ENCODE peak calls at places on chromosomes 13 and 19, in six cellular contexts. U is HepG2, W is GM12878, V is SK-N-SH, F is K562, P is H1. A is an unnamed sample.

GRCh38 chr19:43759515-43759914 is 4.8 kb upstream of the SMG9 start:
- DNase-seq in F (peak; percentile 33), W (no peak), V (no peak), P (no peak), U (peak; percentile 23), A (peak; percentile 82)

GRCh38 chr13:30679483-30680330 is 55.6 kb upstream of the ALOX5AP start:
- DNase-seq in F (no peak), P (no peak), U (peak; percentile 20), V (peak; percentile 68), W (no peak), A (peak; percentile 19)

GRCh38 chr19:27746691-27747380 is 1466.1 kb downstream of the UQCRFS1 start:
- DNase-seq in F (peak; percentile 8), W (no peak), V (peak; percentile 7), P (peak; percentile 69), U (no peak), A (peak; percentile 19)

GRCh38 chr19:2942928-2943640 is 1.7 kb downstream of the ZNF77 start:
- DNase-seq in F (no peak), W (no peak), U (peak; percentile 52), V (no peak), P (no peak), A (no peak)

GRCh38 chr13:30968734-30969335 is 36.4 kb downstream of the TEX26 start:
- DNase-seq in P (no peak), V (no peak), U (no peak), W (no peak), F (no peak), A (no peak)

GRCh38 chr13:60329221-60329983 is 67.6 kb upstream of the TDRD3 start:
- DNase-seq in V (peak; percentile 41), W (peak; percentile 7), U (peak; percentile 12), P (peak; percentile 71), F (peak; percentile 35), A (peak; percentile 21)

GRCh38 chr13:71218960-71219359 is 648.0 kb downstream of the DACH1 start:
- DNase-seq in P (no peak), V (peak; percentile 5), F (no peak), W (no peak), U (peak; percentile 7), A (no peak)

GRCh38 chr19:33394006-33394722 is 20.7 kb downstream of the CEBPG start:
- DNase-seq in F (no peak), W (no peak), P (no peak), V (no peak), U (peak; percentile 55), A (no peak)

GRCh38 chr19:36489920-36490415 is 607 bp upstream of the ZNF566 start:
- DNase-seq in V (peak; percentile 91), W (peak; percentile 73), P (no peak), F (peak; percentile 87), U (peak; percentile 94), A (peak; percentile 96)

GRCh38 chr19:55228403-55229031 is at the start of gene TMEM86B:
- DNase-seq in F (no peak), U (peak; percentile 88), W (no peak), V (peak; percentile 72), P (no peak), A (no peak)

GRCh38 chr13:24851546-24851945 is 87.6 kb downstream of the RNF17 start:
- DNase-seq in V (no peak), W (no peak), P (no peak), U (no peak), F (no peak), A (no peak)

GRCh38 chr19:35846038-35846668 is 6.2 kb downstream of the NPHS1 start:
- DNase-seq in F (no peak), U (no peak), P (peak; percentile 61), W (no peak), V (no peak), A (peak; percentile 88)

GRCh38 chr19:10537668-10538067 is 6.0 kb upstream of the ATG4D start:
- DNase-seq in U (no peak), W (no peak), P (no peak), V (no peak), F (no peak), A (no peak)

GRCh38 chr19:3145909-3146676 is 10.3 kb downstream of the GNA15 start:
- DNase-seq in P (no peak), U (no peak), F (peak; percentile 10), W (no peak), V (no peak), A (no peak)

GRCh38 chr19:31423896-31424295 is 74.7 kb upstream of the TSHZ3 start:
- DNase-seq in V (no peak), W (no peak), P (no peak), F (no peak), U (no peak), A (no peak)

GRCh38 chr13:100461309-100462035 is 127.1 kb downstream of the GGACT start:
- DNase-seq in P (no peak), V (no peak), F (no peak), U (no peak), W (no peak), A (no peak)

GRCh38 chr13:47087841-47088240 is 191.0 kb upstream of the HTR2A start:
- DNase-seq in U (no peak), F (no peak), W (no peak), P (no peak), V (no peak), A (no peak)

GRCh38 chr19:17718467-17718987 is 753 bp upstream of the MAP1S start:
- DNase-seq in P (no peak), F (no peak), U (no peak), W (no peak), V (no peak), A (no peak)

GRCh38 chr19:29871143-29871542 is 59.4 kb downstream of the CCNE1 start:
- DNase-seq in F (no peak), V (no peak), W (no peak), P (no peak), U (no peak), A (no peak)

GRCh38 chr19:55584871-55585270 is 4.2 kb upstream of the ZNF579 start:
- DNase-seq in F (no peak), U (no peak), W (no peak), V (no peak), P (no peak), A (no peak)

GRCh38 chr19:57435062-57435978 is at the start of gene ZNF749:
- DNase-seq in P (peak; percentile 97), U (peak; percentile 98), V (peak; percentile 94), W (peak; percentile 94), F (peak; percentile 96), A (peak; percentile 98)

GRCh38 chr13:110498327-110498726 is 63.2 kb downstream of the RAB20 start:
- DNase-seq in F (no peak), P (no peak), V (no peak), W (no peak), U (no peak), A (no peak)

GRCh38 chr13:29587645-29588044 is 7.8 kb downstream of the SLC7A1 start:
- DNase-seq in U (no peak), P (no peak), F (no peak), W (no peak), V (no peak), A (no peak)

GRCh38 chr19:18972301-18972831 is 31.3 kb upstream of the HOMER3 start:
- DNase-seq in U (no peak), F (no peak), V (no peak), P (no peak), W (no peak), A (no peak)

GRCh38 chr13:76882431-76882830 is 3.8 kb downstream of the KCTD12 start:
- DNase-seq in F (no peak), P (no peak), W (no peak), V (no peak), U (no peak), A (no peak)

GRCh38 chr19:5075603-5076002 is 106.7 kb downstream of the KDM4B start:
- DNase-seq in P (no peak), U (no peak), W (no peak), V (no peak), F (no peak), A (no peak)

GRCh38 chr13:63948045-63948444 is 2532.4 kb upstream of the PCDH20 start:
- DNase-seq in W (no peak), P (no peak), F (no peak), U (peak; percentile 40), V (no peak), A (peak; percentile 4)

GRCh38 chr19:48509467-48510194 is 2.0 kb downstream of the LMTK3 start:
- DNase-seq in P (no peak), U (no peak), W (no peak), F (peak; percentile 47), V (no peak), A (no peak)

GRCh38 chr13:41891119-41891518 is 69.8 kb downstream of the VWA8 start:
- DNase-seq in V (no peak), F (no peak), U (no peak), W (no peak), P (no peak), A (no peak)

GRCh38 chr19:46615966-46616365 is 8.9 kb downstream of the PTGIR start:
- DNase-seq in F (no peak), V (no peak), W (no peak), P (no peak), U (no peak), A (no peak)

GRCh38 chr19:46614114-46614701 is 10.7 kb downstream of the PTGIR start:
- DNase-seq in F (peak; percentile 88), W (no peak), V (peak; percentile 91), U (peak; percentile 61), P (peak; percentile 97), A (peak; percentile 86)

GRCh38 chr19:46610851-46611770 is 10.0 kb downstream of the CALM3 start:
- DNase-seq in F (no peak), U (no peak), P (no peak), W (no peak), V (peak; percentile 10), A (no peak)

GRCh38 chr19:46611791-46612190 is 10.7 kb downstream of the CALM3 start:
- DNase-seq in P (no peak), U (no peak), W (no peak), F (no peak), V (peak; percentile 4), A (no peak)

GRCh38 chr19:46613525-46613924 is 11.4 kb downstream of the PTGIR start:
- DNase-seq in U (no peak), W (no peak), V (no peak), F (no peak), P (no peak), A (no peak)
- TF ChIP-seq CHD2 in U (no peak), W (no peak), V (no peak), F (no peak), P (no peak), A (no peak)

GRCh38 chr13:32150794-32151193 is 119.2 kb downstream of the FRY start:
- DNase-seq in P (no peak), F (no peak), U (no peak), V (no peak), W (no peak), A (no peak)
- TF ChIP-seq EP300 in P (no peak), F (no peak), U (no peak), V (no peak), W (no peak), A (no peak)

GRCh38 chr19:12970070-12970820 is 869 bp downstream of the DAND5 start:
- DNase-seq in F (peak; percentile 11), P (no peak), V (peak; percentile 24), W (no peak), U (no peak), A (no peak)
- H3K4me1 ChIP-seq in F (peaks cover 14% of the 10 kb centered on the region), P (no peaks in the 10 kb centered on the region), V (peaks cover 6% of the 10 kb centered on the region), W (no peaks in the 10 kb centered on the region), U (peaks cover 31% of the 10 kb centered on the region), A (peaks cover 19% of the 10 kb centered on the region)

DNA sequence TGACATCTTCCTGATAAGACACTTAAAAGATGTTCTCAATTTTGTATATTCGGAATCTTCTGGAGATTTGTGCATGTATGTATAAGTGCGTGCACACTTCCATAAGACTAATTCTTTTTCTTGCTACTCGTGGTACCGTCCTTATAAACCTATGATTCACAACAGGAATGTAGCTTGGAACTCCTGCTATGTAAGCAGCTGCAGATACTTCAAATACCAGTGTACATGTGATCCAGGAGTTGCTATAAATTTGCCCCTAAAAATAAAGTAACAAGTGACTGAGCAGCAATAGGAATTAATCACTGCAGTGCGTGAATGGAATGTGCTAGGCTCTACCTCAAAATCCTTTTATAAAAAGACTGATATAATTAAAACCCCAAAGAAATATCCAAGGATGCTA is 214.9 kb downstream of the KLF5 start:
- DNase-seq in V (no peak), W (no peak), U (no peak), P (no peak), F (no peak), A (peak; percentile 15)
- TF ChIP-seq CHD2 in V (no peak), W (no peak), U (no peak), P (no peak), F (no peak), A (no peak)

A was measured in A549.